ENCODE peak calls at places on chromosomes 6 and 20, in nine cellular contexts. One of them, this sample, is unnamed.
A peak's percentile ranks its signal among the peaks of the same experiment; 100 is the strongest.

GRCh38 chr20:57200882-57201723 is 65.3 kb downstream of the BMP7 start:
- DNase-seq in NCI-H1694: no peak
- DNase-seq in NCI-H1417: no peak
- DNase-seq in endothelial cell: no peak
- DNase-seq in activated CD4-positive, alpha-beta memory T cell treated with anti-CD3 and anti-CD28 coated beads, Interleukin-2, amount 10 ng/mL, durations not matched to agents 7 days and 5 days: no peak
- DNase-seq in mammary epithelial cell: peak; percentile 45
- DNase-seq in HEK293T: no peak
- DNase-seq in head of caudate nucleus: no peak
- DNase-seq in activated CD4-positive, alpha-beta T cell treated with anti-CD3 and anti-CD28 coated beads for 48 hours: no peak
- DNase-seq in this sample: no peak

GRCh38 chr6:88209301-88209700 is 43.2 kb upstream of the CNR1 start:
- DNase-seq in NCI-H1694: no peak
- DNase-seq in NCI-H1417: no peak
- DNase-seq in endothelial cell: no peak
- DNase-seq in activated CD4-positive, alpha-beta memory T cell treated with anti-CD3 and anti-CD28 coated beads, Interleukin-2, amount 10 ng/mL, durations not matched to agents 7 days and 5 days: no peak
- DNase-seq in mammary epithelial cell: no peak
- DNase-seq in HEK293T: no peak
- DNase-seq in head of caudate nucleus: no peak
- DNase-seq in activated CD4-positive, alpha-beta T cell treated with anti-CD3 and anti-CD28 coated beads for 48 hours: no peak
- DNase-seq in this sample: no peak

GRCh38 chr6:72580281-72580940 is 41.5 kb upstream of the KCNQ5 start:
- DNase-seq in NCI-H1694: peak; percentile 55
- DNase-seq in NCI-H1417: peak; percentile 27
- DNase-seq in endothelial cell: peak; percentile 10
- DNase-seq in activated CD4-positive, alpha-beta memory T cell treated with anti-CD3 and anti-CD28 coated beads, Interleukin-2, amount 10 ng/mL, durations not matched to agents 7 days and 5 days: no peak
- DNase-seq in mammary epithelial cell: peak; percentile 67
- DNase-seq in HEK293T: peak; percentile 34
- DNase-seq in head of caudate nucleus: peak; percentile 25
- DNase-seq in activated CD4-positive, alpha-beta T cell treated with anti-CD3 and anti-CD28 coated beads for 48 hours: peak; percentile 5
- DNase-seq in this sample: peak; percentile 76

GRCh38 chr20:33686008-33686983 is at the start of gene E2F1:
- DNase-seq in NCI-H1694: peak; percentile 76
- DNase-seq in NCI-H1417: peak; percentile 98
- DNase-seq in endothelial cell: peak; percentile 98
- DNase-seq in activated CD4-positive, alpha-beta memory T cell treated with anti-CD3 and anti-CD28 coated beads, Interleukin-2, amount 10 ng/mL, durations not matched to agents 7 days and 5 days: peak; percentile 98
- DNase-seq in mammary epithelial cell: peak; percentile 93
- DNase-seq in HEK293T: peak; percentile 95
- DNase-seq in head of caudate nucleus: peak; percentile 95
- DNase-seq in activated CD4-positive, alpha-beta T cell treated with anti-CD3 and anti-CD28 coated beads for 48 hours: peak; percentile 97
- DNase-seq in this sample: peak; percentile 98

GRCh38 chr6:57158658-57159057 is 13.5 kb upstream of the BAG2 start:
- DNase-seq in NCI-H1694: no peak
- DNase-seq in NCI-H1417: no peak
- DNase-seq in endothelial cell: no peak
- DNase-seq in activated CD4-positive, alpha-beta memory T cell treated with anti-CD3 and anti-CD28 coated beads, Interleukin-2, amount 10 ng/mL, durations not matched to agents 7 days and 5 days: no peak
- DNase-seq in mammary epithelial cell: peak; percentile 58
- DNase-seq in HEK293T: no peak
- DNase-seq in head of caudate nucleus: no peak
- DNase-seq in activated CD4-positive, alpha-beta T cell treated with anti-CD3 and anti-CD28 coated beads for 48 hours: no peak
- DNase-seq in this sample: peak; percentile 21

GRCh38 chr20:53728359-53728758 is 134.7 kb upstream of the ZNF217 start:
- DNase-seq in NCI-H1694: no peak
- DNase-seq in NCI-H1417: no peak
- DNase-seq in endothelial cell: no peak
- DNase-seq in activated CD4-positive, alpha-beta memory T cell treated with anti-CD3 and anti-CD28 coated beads, Interleukin-2, amount 10 ng/mL, durations not matched to agents 7 days and 5 days: no peak
- DNase-seq in mammary epithelial cell: no peak
- DNase-seq in HEK293T: no peak
- DNase-seq in head of caudate nucleus: no peak
- DNase-seq in activated CD4-positive, alpha-beta T cell treated with anti-CD3 and anti-CD28 coated beads for 48 hours: no peak
- DNase-seq in this sample: no peak

GRCh38 chr6:132734694-132735236 is 20.9 kb upstream of the VNN1 start:
- DNase-seq in NCI-H1694: no peak
- DNase-seq in NCI-H1417: no peak
- DNase-seq in endothelial cell: no peak
- DNase-seq in activated CD4-positive, alpha-beta memory T cell treated with anti-CD3 and anti-CD28 coated beads, Interleukin-2, amount 10 ng/mL, durations not matched to agents 7 days and 5 days: no peak
- DNase-seq in mammary epithelial cell: peak; percentile 26
- DNase-seq in HEK293T: peak; percentile 28
- DNase-seq in head of caudate nucleus: no peak
- DNase-seq in activated CD4-positive, alpha-beta T cell treated with anti-CD3 and anti-CD28 coated beads for 48 hours: no peak
- DNase-seq in this sample: no peak

GRCh38 chr20:48153523-48153922 is 368.2 kb upstream of the SULF2 start:
- DNase-seq in NCI-H1694: peak; percentile 7
- DNase-seq in NCI-H1417: peak; percentile 15
- DNase-seq in endothelial cell: no peak
- DNase-seq in activated CD4-positive, alpha-beta memory T cell treated with anti-CD3 and anti-CD28 coated beads, Interleukin-2, amount 10 ng/mL, durations not matched to agents 7 days and 5 days: no peak
- DNase-seq in mammary epithelial cell: peak; percentile 37
- DNase-seq in HEK293T: no peak
- DNase-seq in head of caudate nucleus: peak; percentile 36
- DNase-seq in activated CD4-positive, alpha-beta T cell treated with anti-CD3 and anti-CD28 coated beads for 48 hours: no peak
- DNase-seq in this sample: no peak

GRCh38 chr6:14468656-14469321 is 351.2 kb downstream of the CD83 start:
- DNase-seq in NCI-H1694: no peak
- DNase-seq in NCI-H1417: no peak
- DNase-seq in endothelial cell: no peak
- DNase-seq in activated CD4-positive, alpha-beta memory T cell treated with anti-CD3 and anti-CD28 coated beads, Interleukin-2, amount 10 ng/mL, durations not matched to agents 7 days and 5 days: no peak
- DNase-seq in mammary epithelial cell: no peak
- DNase-seq in HEK293T: no peak
- DNase-seq in head of caudate nucleus: no peak
- DNase-seq in activated CD4-positive, alpha-beta T cell treated with anti-CD3 and anti-CD28 coated beads for 48 hours: no peak
- DNase-seq in this sample: no peak

GRCh38 chr6:82568290-82568993 is 204.8 kb downstream of the TPBG start:
- DNase-seq in NCI-H1694: no peak
- DNase-seq in NCI-H1417: no peak
- DNase-seq in endothelial cell: no peak
- DNase-seq in activated CD4-positive, alpha-beta memory T cell treated with anti-CD3 and anti-CD28 coated beads, Interleukin-2, amount 10 ng/mL, durations not matched to agents 7 days and 5 days: no peak
- DNase-seq in mammary epithelial cell: no peak
- DNase-seq in HEK293T: no peak
- DNase-seq in head of caudate nucleus: peak; percentile 15
- DNase-seq in activated CD4-positive, alpha-beta T cell treated with anti-CD3 and anti-CD28 coated beads for 48 hours: no peak
- DNase-seq in this sample: no peak

GRCh38 chr20:47784599-47785320 is 521 bp downstream of the SULF2 start:
- DNase-seq in NCI-H1694: peak; percentile 21
- DNase-seq in NCI-H1417: no peak
- DNase-seq in endothelial cell: peak; percentile 53
- DNase-seq in activated CD4-positive, alpha-beta memory T cell treated with anti-CD3 and anti-CD28 coated beads, Interleukin-2, amount 10 ng/mL, durations not matched to agents 7 days and 5 days: no peak
- DNase-seq in mammary epithelial cell: peak; percentile 62
- DNase-seq in HEK293T: peak; percentile 65
- DNase-seq in head of caudate nucleus: peak; percentile 13
- DNase-seq in activated CD4-positive, alpha-beta T cell treated with anti-CD3 and anti-CD28 coated beads for 48 hours: no peak
- DNase-seq in this sample: peak; percentile 43

GRCh38 chr20:17651761-17652388 is 30.2 kb downstream of the RRBP1 start:
- DNase-seq in NCI-H1694: peak; percentile 28
- DNase-seq in NCI-H1417: no peak
- DNase-seq in endothelial cell: no peak
- DNase-seq in activated CD4-positive, alpha-beta memory T cell treated with anti-CD3 and anti-CD28 coated beads, Interleukin-2, amount 10 ng/mL, durations not matched to agents 7 days and 5 days: no peak
- DNase-seq in mammary epithelial cell: no peak
- DNase-seq in HEK293T: no peak
- DNase-seq in head of caudate nucleus: no peak
- DNase-seq in activated CD4-positive, alpha-beta T cell treated with anti-CD3 and anti-CD28 coated beads for 48 hours: no peak
- DNase-seq in this sample: no peak